ENCODE peak calls at places on chromosomes 7 and 10, in nine cellular contexts. N is IMR-90, E is heart left ventricle, S is fibroblast of the aortic adventitia, U is kidney, J is cardiac muscle cell, Z is foreskin fibroblast, H is fibroblast of mammary gland, F is colonic mucosa. K is an unnamed sample.
A peak's percentile ranks its signal among the peaks of the same experiment; 100 is the strongest.

GRCh38 chr10:77598606-77599005 is 39.0 kb downstream of the KCNMA1 start:
- DNase-seq in N (no peak), E (no peak), S (no peak), U (peak; percentile 39), J (no peak), Z (no peak), H (no peak), F (no peak), K (no peak)

GRCh38 chr10:919481-919880 is 12.0 kb downstream of the LARP4B start:
- DNase-seq in N (no peak), E (no peak), S (no peak), U (no peak), J (no peak), Z (no peak), H (no peak), F (no peak), K (no peak)

GRCh38 chr10:75355706-75356105 is 45.9 kb downstream of the ZNF503 start:
- DNase-seq in N (peak; percentile 21), E (no peak), S (no peak), U (no peak), J (no peak), Z (no peak), H (peak; percentile 34), F (no peak), K (no peak)

GRCh38 chr7:134946260-134946659 is 40.0 kb upstream of the AGBL3 start:
- DNase-seq in N (peak; percentile 57), E (no peak), S (peak; percentile 48), U (no peak), J (no peak), Z (peak; percentile 33), H (peak; percentile 51), F (no peak), K (no peak)

GRCh38 chr10:47077941-47078340 is 166.7 kb downstream of the PTPN20 start:
- DNase-seq in N (no peak), E (no peak), S (no peak), U (no peak), J (no peak), Z (no peak), H (no peak), F (no peak), K (no peak)

GRCh38 chr10:124590216-124591122 is 128.8 kb downstream of the LHPP start:
- DNase-seq in N (no peak), E (no peak), S (no peak), U (peak; percentile 48), J (no peak), Z (no peak), H (no peak), F (no peak), K (no peak)

GRCh38 chr10:122286872-122287271 is 15.8 kb downstream of the BTBD16 start:
- DNase-seq in N (peak; percentile 77), E (peak; percentile 59), S (peak; percentile 46), U (no peak), J (no peak), Z (peak; percentile 43), H (peak; percentile 58), F (no peak), K (peak; percentile 94)

GRCh38 chr10:30070001-30070759 is 10.8 kb upstream of the JCAD start:
- DNase-seq in N (no peak), E (no peak), S (peak; percentile 55), U (no peak), J (no peak), Z (no peak), H (no peak), F (no peak), K (no peak)

GRCh38 chr10:93452143-93452542 is 30.0 kb downstream of the MYOF start:
- DNase-seq in N (no peak), E (no peak), S (no peak), U (no peak), J (no peak), Z (no peak), H (no peak), F (no peak), K (no peak)

GRCh38 chr7:44981035-44981706 is 2.4 kb upstream of the MYO1G start:
- DNase-seq in N (no peak), E (no peak), S (no peak), U (peak; percentile 58), J (no peak), Z (no peak), H (no peak), F (no peak), K (no peak)

GRCh38 chr7:1692500-1693418 is 22.7 kb downstream of the ELFN1 start:
- DNase-seq in N (no peak), E (no peak), S (no peak), U (no peak), J (no peak), Z (no peak), H (no peak), F (no peak), K (no peak)

GRCh38 chr7:90709501-90710465 is 113.7 kb downstream of the CDK14 start:
- DNase-seq in N (peak; percentile 78), E (no peak), S (peak; percentile 78), U (no peak), J (no peak), Z (peak; percentile 45), H (peak; percentile 71), F (no peak), K (peak; percentile 74)

GRCh38 chr7:90710466-90710850 is 114.3 kb downstream of the CDK14 start:
- DNase-seq in N (no peak), E (no peak), S (no peak), U (no peak), J (no peak), Z (no peak), H (no peak), F (no peak), K (no peak)

GRCh38 chr7:90715067-90715466 is 118.9 kb downstream of the CDK14 start:
- DNase-seq in N (no peak), E (no peak), S (no peak), U (no peak), J (peak; percentile 78), Z (no peak), H (no peak), F (no peak), K (no peak)

GRCh38 chr7:90717286-90718060 is 121.4 kb downstream of the CDK14 start:
- DNase-seq in N (peak; percentile 64), E (no peak), S (peak; percentile 23), U (no peak), J (no peak), Z (peak; percentile 31), H (peak; percentile 62), F (no peak), K (peak; percentile 68)

GRCh38 chr7:90713628-90714027 is 117.5 kb downstream of the CDK14 start:
- DNase-seq in N (no peak), E (no peak), S (no peak), U (no peak), J (no peak), Z (no peak), H (no peak), F (no peak), K (no peak)
- H3K4me3 ChIP-seq in N (no peak overlapping the region), E (no peak overlapping the region), S (no peak overlapping the region), U (no peak overlapping the region), J (no peak overlapping the region), Z (no peak overlapping the region), H (no peak overlapping the region), F (no peak overlapping the region), K (no peak overlapping the region)

GRCh38 chr10:58431903-58432302 is 46.7 kb downstream of the TFAM start:
- DNase-seq in N (peak; percentile 43), E (no peak), S (peak; percentile 66), U (no peak), J (no peak), Z (peak; percentile 24), H (peak; percentile 21), F (no peak), K (peak; percentile 50)

GRCh38 chr10:58436071-58436470 is 50.9 kb downstream of the TFAM start:
- DNase-seq in N (no peak), E (no peak), S (no peak), U (no peak), J (no peak), Z (no peak), H (peak; percentile 24), F (peak; percentile 34), K (no peak)

GRCh38 chr10:58438986-58439385 is 53.8 kb downstream of the TFAM start:
- DNase-seq in N (no peak), E (no peak), S (no peak), U (no peak), J (no peak), Z (no peak), H (no peak), F (no peak), K (no peak)

GRCh38 chr10:58438340-58438739 is 53.1 kb downstream of the TFAM start:
- DNase-seq in N (peak; percentile 73), E (no peak), S (peak; percentile 92), U (no peak), J (no peak), Z (peak; percentile 76), H (peak; percentile 78), F (no peak), K (peak; percentile 63)

DNA sequence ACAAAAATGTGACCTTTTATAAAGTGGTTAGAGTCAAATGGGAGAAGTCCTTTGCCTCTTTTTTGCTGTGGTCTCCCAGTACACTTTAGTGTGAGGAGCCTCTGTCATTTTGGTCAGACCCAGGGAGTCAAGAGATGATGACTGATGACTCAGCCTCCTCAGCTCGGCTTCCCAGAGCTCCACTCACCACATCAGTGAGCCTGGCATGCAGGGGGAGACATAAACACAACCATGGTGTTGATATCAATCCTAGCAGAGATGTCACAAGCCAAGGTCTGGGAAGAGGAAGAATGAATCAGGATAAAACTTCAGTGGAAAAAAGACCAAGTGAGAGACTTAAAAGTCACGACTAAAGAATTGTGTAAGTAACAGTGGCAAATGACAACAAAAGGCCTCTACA is 50.1 kb downstream of the TFAM start:
- DNase-seq in N (peak; percentile 99), E (no peak), S (peak; percentile 97), U (peak; percentile 81), J (peak; percentile 21), Z (peak; percentile 98), H (peak; percentile 98), F (no peak), K (peak; percentile 99)
- TF ChIP-seq CTCF in N (peak; percentile 9), E (no peak), S (peak; percentile 11), U (no peak), J (peak; percentile 25), Z (no peak), H (peak; percentile 33), F (no peak), K (peak; percentile 17)

GRCh38 chr7:32299133-32299702 is 191.0 kb downstream of the LSM5 start:
- DNase-seq in N (no peak), E (peak; percentile 79), S (no peak), U (peak; percentile 81), J (peak; percentile 55), Z (no peak), H (no peak), F (no peak), K (no peak)
- H3K4me3 ChIP-seq in N (no peak overlapping the region), E (peak overlapping the region; percentile 41), S (peak overlapping the region; percentile 9), U (peak overlapping the region; percentile 38), J (peak overlapping the region; percentile 33), Z (no peak overlapping the region), H (no peak overlapping the region), F (peak overlapping the region; percentile 20), K (peak overlapping the region; percentile 15)

DNA sequence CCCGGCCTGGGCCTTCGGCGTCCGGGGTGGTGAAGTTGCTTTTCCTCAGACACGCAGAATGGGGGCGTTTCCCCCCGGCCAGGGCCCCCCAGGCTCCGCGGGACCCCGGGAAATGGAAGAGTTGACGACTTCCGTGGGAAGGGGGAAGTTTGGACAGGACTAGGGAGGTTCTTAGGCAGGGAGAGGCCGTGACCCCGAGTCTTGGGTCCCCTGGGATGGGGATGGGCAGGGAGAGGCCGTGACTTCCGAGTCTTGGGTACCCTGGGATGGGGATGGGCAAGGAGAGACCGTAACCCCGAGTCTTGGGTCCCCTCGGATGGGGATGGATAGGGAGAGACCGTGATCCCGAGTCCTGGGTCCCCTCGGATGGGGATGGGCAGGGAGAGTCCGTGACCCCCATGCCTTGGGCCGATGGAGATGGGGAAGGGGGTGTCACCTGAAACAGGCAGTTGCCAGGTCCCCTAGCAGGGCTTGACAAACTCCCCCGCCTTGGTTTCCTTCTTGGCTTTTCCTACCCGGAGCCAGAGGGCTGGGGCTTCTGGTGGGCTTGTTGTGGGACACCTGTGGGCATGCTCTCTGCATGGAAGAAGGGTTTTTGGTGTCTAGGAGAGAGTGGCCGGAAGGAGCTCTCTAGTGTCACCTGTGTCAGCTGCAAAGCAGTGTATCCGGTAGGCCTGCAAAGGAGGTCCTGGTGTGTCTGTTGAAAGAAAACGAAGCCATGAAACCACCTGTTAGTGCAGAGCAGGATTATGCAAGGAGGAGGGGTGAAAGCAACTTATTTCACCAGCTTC is 1.1 kb downstream of the TRRAP start:
- DNase-seq in N (peak; percentile 17), E (no peak), S (no peak), U (peak; percentile 75), J (peak; percentile 8), Z (no peak), H (peak; percentile 14), F (peak; percentile 65), K (no peak)
- TF ChIP-seq CTCF in N (peak; percentile 5), E (no peak), S (no peak), U (no peak), J (peak; percentile 24), Z (peak; percentile 10), H (peak; percentile 8), F (no peak), K (peak; percentile 9)